ENCODE peak calls at places on chromosomes 7 and 10, in six cellular contexts. One of them, this sample, is unnamed.

GRCh38 chr10:71242621-71243009 is 30.2 kb downstream of the UNC5B start:
- DNase-seq in KBM-7: no peak
- DNase-seq in stimulated activated CD4-positive, alpha-beta T cell treated with anti-CD3 and anti-CD28 coated beads, Interleukin-2, amount 100 ng/mL, for 24 hours: no peak
- DNase-seq in caudate nucleus: no peak
- DNase-seq in H7: peak
- DNase-seq in RPMI7951: no peak
- DNase-seq in this sample: no peak

GRCh38 chr7:133851416-133851815 is 275.7 kb upstream of the LRGUK start:
- DNase-seq in KBM-7: no peak
- DNase-seq in stimulated activated CD4-positive, alpha-beta T cell treated with anti-CD3 and anti-CD28 coated beads, Interleukin-2, amount 100 ng/mL, for 24 hours: no peak
- DNase-seq in caudate nucleus: no peak
- DNase-seq in H7: no peak
- DNase-seq in RPMI7951: no peak
- DNase-seq in this sample: peak

GRCh38 chr10:23413629-23414089 is 25.2 kb upstream of the OTUD1 start:
- DNase-seq in KBM-7: no peak
- DNase-seq in stimulated activated CD4-positive, alpha-beta T cell treated with anti-CD3 and anti-CD28 coated beads, Interleukin-2, amount 100 ng/mL, for 24 hours: no peak
- DNase-seq in caudate nucleus: no peak
- DNase-seq in H7: no peak
- DNase-seq in RPMI7951: no peak
- DNase-seq in this sample: no peak

GRCh38 chr7:3955751-3956696 is 655.0 kb downstream of the SDK1 start:
- DNase-seq in KBM-7: no peak
- DNase-seq in stimulated activated CD4-positive, alpha-beta T cell treated with anti-CD3 and anti-CD28 coated beads, Interleukin-2, amount 100 ng/mL, for 24 hours: no peak
- DNase-seq in caudate nucleus: no peak
- DNase-seq in H7: no peak
- DNase-seq in RPMI7951: peak
- DNase-seq in this sample: no peak

GRCh38 chr10:132298038-132298935 is 9.5 kb downstream of the STK32C start:
- DNase-seq in KBM-7: no peak
- DNase-seq in stimulated activated CD4-positive, alpha-beta T cell treated with anti-CD3 and anti-CD28 coated beads, Interleukin-2, amount 100 ng/mL, for 24 hours: no peak
- DNase-seq in caudate nucleus: no peak
- DNase-seq in H7: peak
- DNase-seq in RPMI7951: no peak
- DNase-seq in this sample: no peak

GRCh38 chr7:35729061-35729783 is 34.3 kb upstream of the HERPUD2 start:
- DNase-seq in KBM-7: peak
- DNase-seq in stimulated activated CD4-positive, alpha-beta T cell treated with anti-CD3 and anti-CD28 coated beads, Interleukin-2, amount 100 ng/mL, for 24 hours: peak
- DNase-seq in caudate nucleus: no peak
- DNase-seq in H7: no peak
- DNase-seq in RPMI7951: no peak
- DNase-seq in this sample: no peak

GRCh38 chr7:75567948-75568595 is 76.0 kb downstream of the SPDYE5 start:
- DNase-seq in KBM-7: no peak
- DNase-seq in stimulated activated CD4-positive, alpha-beta T cell treated with anti-CD3 and anti-CD28 coated beads, Interleukin-2, amount 100 ng/mL, for 24 hours: no peak
- DNase-seq in caudate nucleus: peak
- DNase-seq in H7: no peak
- DNase-seq in RPMI7951: no peak
- DNase-seq in this sample: no peak

GRCh38 chr10:71285180-71285545 is 33.9 kb upstream of the SLC29A3 start:
- DNase-seq in KBM-7: peak
- DNase-seq in stimulated activated CD4-positive, alpha-beta T cell treated with anti-CD3 and anti-CD28 coated beads, Interleukin-2, amount 100 ng/mL, for 24 hours: peak
- DNase-seq in caudate nucleus: no peak
- DNase-seq in H7: peak
- DNase-seq in RPMI7951: peak
- DNase-seq in this sample: peak

GRCh38 chr7:81685263-81685868 is 84.5 kb downstream of the HGF start:
- DNase-seq in KBM-7: no peak
- DNase-seq in stimulated activated CD4-positive, alpha-beta T cell treated with anti-CD3 and anti-CD28 coated beads, Interleukin-2, amount 100 ng/mL, for 24 hours: no peak
- DNase-seq in caudate nucleus: no peak
- DNase-seq in H7: no peak
- DNase-seq in RPMI7951: no peak
- DNase-seq in this sample: no peak

GRCh38 chr7:101634196-101634717 is 5.2 kb upstream of the MYL10 start:
- DNase-seq in KBM-7: no peak
- DNase-seq in stimulated activated CD4-positive, alpha-beta T cell treated with anti-CD3 and anti-CD28 coated beads, Interleukin-2, amount 100 ng/mL, for 24 hours: no peak
- DNase-seq in caudate nucleus: no peak
- DNase-seq in H7: peak
- DNase-seq in RPMI7951: peak
- DNase-seq in this sample: no peak

GRCh38 chr7:24290004-24290641 is 6.1 kb downstream of the NPY start:
- DNase-seq in KBM-7: peak
- DNase-seq in stimulated activated CD4-positive, alpha-beta T cell treated with anti-CD3 and anti-CD28 coated beads, Interleukin-2, amount 100 ng/mL, for 24 hours: peak
- DNase-seq in caudate nucleus: no peak
- DNase-seq in H7: peak
- DNase-seq in RPMI7951: peak
- DNase-seq in this sample: peak

GRCh38 chr10:48780341-48780740 is 95.7 kb downstream of the WDFY4 start:
- DNase-seq in KBM-7: no peak
- DNase-seq in stimulated activated CD4-positive, alpha-beta T cell treated with anti-CD3 and anti-CD28 coated beads, Interleukin-2, amount 100 ng/mL, for 24 hours: no peak
- DNase-seq in caudate nucleus: no peak
- DNase-seq in H7: no peak
- DNase-seq in RPMI7951: no peak
- DNase-seq in this sample: no peak

GRCh38 chr10:81414038-81414437 is 461.0 kb upstream of the NRG3 start:
- DNase-seq in KBM-7: no peak
- DNase-seq in stimulated activated CD4-positive, alpha-beta T cell treated with anti-CD3 and anti-CD28 coated beads, Interleukin-2, amount 100 ng/mL, for 24 hours: no peak
- DNase-seq in caudate nucleus: no peak
- DNase-seq in H7: peak
- DNase-seq in RPMI7951: no peak
- DNase-seq in this sample: no peak

GRCh38 chr7:28328822-28329615 is 83.3 kb upstream of the CREB5 start:
- DNase-seq in KBM-7: no peak
- DNase-seq in stimulated activated CD4-positive, alpha-beta T cell treated with anti-CD3 and anti-CD28 coated beads, Interleukin-2, amount 100 ng/mL, for 24 hours: no peak
- DNase-seq in caudate nucleus: no peak
- DNase-seq in H7: no peak
- DNase-seq in RPMI7951: no peak
- DNase-seq in this sample: no peak

GRCh38 chr10:122102867-122103525 is 114.0 kb downstream of the TACC2 start:
- DNase-seq in KBM-7: no peak
- DNase-seq in stimulated activated CD4-positive, alpha-beta T cell treated with anti-CD3 and anti-CD28 coated beads, Interleukin-2, amount 100 ng/mL, for 24 hours: no peak
- DNase-seq in caudate nucleus: no peak
- DNase-seq in H7: no peak
- DNase-seq in RPMI7951: no peak
- DNase-seq in this sample: no peak

GRCh38 chr10:84375011-84375410 is 46.6 kb downstream of the CCSER2 start:
- DNase-seq in KBM-7: peak
- DNase-seq in stimulated activated CD4-positive, alpha-beta T cell treated with anti-CD3 and anti-CD28 coated beads, Interleukin-2, amount 100 ng/mL, for 24 hours: peak
- DNase-seq in caudate nucleus: no peak
- DNase-seq in H7: no peak
- DNase-seq in RPMI7951: peak
- DNase-seq in this sample: peak

GRCh38 chr10:70549962-70550845 is 52.3 kb downstream of the PRF1 start:
- DNase-seq in KBM-7: peak
- DNase-seq in stimulated activated CD4-positive, alpha-beta T cell treated with anti-CD3 and anti-CD28 coated beads, Interleukin-2, amount 100 ng/mL, for 24 hours: peak
- DNase-seq in caudate nucleus: no peak
- DNase-seq in H7: peak
- DNase-seq in RPMI7951: peak
- DNase-seq in this sample: peak

GRCh38 chr10:62554632-62555199 is 180.5 kb downstream of the ZNF365 start:
- DNase-seq in KBM-7: peak
- DNase-seq in stimulated activated CD4-positive, alpha-beta T cell treated with anti-CD3 and anti-CD28 coated beads, Interleukin-2, amount 100 ng/mL, for 24 hours: peak
- DNase-seq in caudate nucleus: no peak
- DNase-seq in H7: peak
- DNase-seq in RPMI7951: peak
- DNase-seq in this sample: peak

GRCh38 chr10:44233561-44234470 is 151.1 kb downstream of the CXCL12 start:
- DNase-seq in KBM-7: no peak
- DNase-seq in stimulated activated CD4-positive, alpha-beta T cell treated with anti-CD3 and anti-CD28 coated beads, Interleukin-2, amount 100 ng/mL, for 24 hours: no peak
- DNase-seq in caudate nucleus: no peak
- DNase-seq in H7: peak
- DNase-seq in RPMI7951: peak
- DNase-seq in this sample: no peak

GRCh38 chr10:80473692-80474596 is 19.8 kb downstream of the TSPAN14 start:
- DNase-seq in KBM-7: no peak
- DNase-seq in stimulated activated CD4-positive, alpha-beta T cell treated with anti-CD3 and anti-CD28 coated beads, Interleukin-2, amount 100 ng/mL, for 24 hours: no peak
- DNase-seq in caudate nucleus: no peak
- DNase-seq in H7: peak
- DNase-seq in RPMI7951: peak
- DNase-seq in this sample: peak

GRCh38 chr10:29317423-29318021 is 28.7 kb downstream of the LYZL1 start:
- DNase-seq in KBM-7: no peak
- DNase-seq in stimulated activated CD4-positive, alpha-beta T cell treated with anti-CD3 and anti-CD28 coated beads, Interleukin-2, amount 100 ng/mL, for 24 hours: no peak
- DNase-seq in caudate nucleus: no peak
- DNase-seq in H7: no peak
- DNase-seq in RPMI7951: no peak
- DNase-seq in this sample: no peak

GRCh38 chr10:49518982-49519578 is 19.8 kb downstream of the ERCC6 start:
- DNase-seq in KBM-7: peak
- DNase-seq in stimulated activated CD4-positive, alpha-beta T cell treated with anti-CD3 and anti-CD28 coated beads, Interleukin-2, amount 100 ng/mL, for 24 hours: peak
- DNase-seq in caudate nucleus: no peak
- DNase-seq in H7: peak
- DNase-seq in RPMI7951: peak
- DNase-seq in this sample: peak

GRCh38 chr7:50315193-50315592 is 10.7 kb downstream of the IKZF1 start:
- DNase-seq in KBM-7: no peak
- DNase-seq in stimulated activated CD4-positive, alpha-beta T cell treated with anti-CD3 and anti-CD28 coated beads, Interleukin-2, amount 100 ng/mL, for 24 hours: no peak
- DNase-seq in caudate nucleus: no peak
- DNase-seq in H7: no peak
- DNase-seq in RPMI7951: no peak
- DNase-seq in this sample: no peak

GRCh38 chr7:100477871-100478248 is 1.2 kb downstream of the TSC22D4 start:
- DNase-seq in KBM-7: no peak
- DNase-seq in stimulated activated CD4-positive, alpha-beta T cell treated with anti-CD3 and anti-CD28 coated beads, Interleukin-2, amount 100 ng/mL, for 24 hours: no peak
- DNase-seq in caudate nucleus: no peak
- DNase-seq in H7: peak
- DNase-seq in RPMI7951: no peak
- DNase-seq in this sample: no peak

GRCh38 chr7:135434047-135434446 is 75.9 kb downstream of the CNOT4 start:
- DNase-seq in KBM-7: no peak
- DNase-seq in stimulated activated CD4-positive, alpha-beta T cell treated with anti-CD3 and anti-CD28 coated beads, Interleukin-2, amount 100 ng/mL, for 24 hours: no peak
- DNase-seq in caudate nucleus: no peak
- DNase-seq in H7: no peak
- DNase-seq in RPMI7951: no peak
- DNase-seq in this sample: no peak

GRCh38 chr7:123629281-123629680 is 26.4 kb upstream of the LMOD2 start:
- DNase-seq in KBM-7: no peak
- DNase-seq in stimulated activated CD4-positive, alpha-beta T cell treated with anti-CD3 and anti-CD28 coated beads, Interleukin-2, amount 100 ng/mL, for 24 hours: no peak
- DNase-seq in caudate nucleus: no peak
- DNase-seq in H7: no peak
- DNase-seq in RPMI7951: no peak
- DNase-seq in this sample: no peak

GRCh38 chr7:2604608-2605174 is 27.1 kb upstream of the TTYH3 start:
- DNase-seq in KBM-7: no peak
- DNase-seq in stimulated activated CD4-positive, alpha-beta T cell treated with anti-CD3 and anti-CD28 coated beads, Interleukin-2, amount 100 ng/mL, for 24 hours: no peak
- DNase-seq in caudate nucleus: no peak
- DNase-seq in H7: peak
- DNase-seq in RPMI7951: no peak
- DNase-seq in this sample: no peak